ENCODE peak calls at places on chromosome 4, in six cellular contexts. One of them, this sample, is unnamed.

GRCh38 chr4:13084210-13084609 is 399.9 kb downstream of the RAB28 start:
- DNase-seq in adrenal gland: no peak
- DNase-seq in naive thymus-derived CD4-positive, alpha-beta T cell: no peak
- DNase-seq in cardiac fibroblast: no peak
- DNase-seq in body of pancreas: no peak
- DNase-seq in MV-4-11: no peak
- DNase-seq in this sample: no peak

GRCh38 chr4:173367946-173368345 is 2.8 kb upstream of the SAP30 start:
- DNase-seq in adrenal gland: no peak
- DNase-seq in cardiac fibroblast: peak; percentile 59
- DNase-seq in naive thymus-derived CD4-positive, alpha-beta T cell: no peak
- DNase-seq in body of pancreas: no peak
- DNase-seq in MV-4-11: peak; percentile 16
- DNase-seq in this sample: peak; percentile 35

GRCh38 chr4:102139932-102140331 is 205.3 kb downstream of the SLC39A8 start:
- DNase-seq in cardiac fibroblast: peak; percentile 14
- DNase-seq in body of pancreas: no peak
- DNase-seq in MV-4-11: no peak
- DNase-seq in adrenal gland: no peak
- DNase-seq in naive thymus-derived CD4-positive, alpha-beta T cell: no peak
- DNase-seq in this sample: no peak

GRCh38 chr4:120703908-120704307 is 218.6 kb downstream of the PRDM5 start:
- DNase-seq in cardiac fibroblast: peak; percentile 35
- DNase-seq in adrenal gland: no peak
- DNase-seq in body of pancreas: no peak
- DNase-seq in MV-4-11: peak; percentile 34
- DNase-seq in naive thymus-derived CD4-positive, alpha-beta T cell: no peak
- DNase-seq in this sample: no peak

GRCh38 chr4:185662030-185662778 is 126.9 kb upstream of the PDLIM3 start:
- DNase-seq in naive thymus-derived CD4-positive, alpha-beta T cell: no peak
- DNase-seq in adrenal gland: no peak
- DNase-seq in cardiac fibroblast: no peak
- DNase-seq in body of pancreas: no peak
- DNase-seq in MV-4-11: no peak
- DNase-seq in this sample: no peak

GRCh38 chr4:186698028-186698427 is 25.6 kb downstream of the FAT1 start:
- DNase-seq in MV-4-11: no peak
- DNase-seq in adrenal gland: peak; percentile 61
- DNase-seq in naive thymus-derived CD4-positive, alpha-beta T cell: no peak
- DNase-seq in body of pancreas: no peak
- DNase-seq in cardiac fibroblast: no peak
- DNase-seq in this sample: no peak

GRCh38 chr4:77177196-77177595 is 20.2 kb downstream of the CCNG2 start:
- DNase-seq in adrenal gland: no peak
- DNase-seq in MV-4-11: no peak
- DNase-seq in body of pancreas: no peak
- DNase-seq in cardiac fibroblast: no peak
- DNase-seq in naive thymus-derived CD4-positive, alpha-beta T cell: no peak
- DNase-seq in this sample: no peak

GRCh38 chr4:102519925-102520324 is 18.8 kb downstream of the NFKB1 start:
- DNase-seq in cardiac fibroblast: no peak
- DNase-seq in body of pancreas: no peak
- DNase-seq in adrenal gland: no peak
- DNase-seq in naive thymus-derived CD4-positive, alpha-beta T cell: no peak
- DNase-seq in MV-4-11: no peak
- DNase-seq in this sample: no peak

GRCh38 chr4:85489273-85489672 is 14.3 kb downstream of the ARHGAP24 start:
- DNase-seq in cardiac fibroblast: peak; percentile 35
- DNase-seq in MV-4-11: no peak
- DNase-seq in body of pancreas: no peak
- DNase-seq in adrenal gland: no peak
- DNase-seq in naive thymus-derived CD4-positive, alpha-beta T cell: no peak
- DNase-seq in this sample: peak; percentile 84

GRCh38 chr4:6608758-6609414 is 31.6 kb upstream of the MRFAP1 start:
- DNase-seq in adrenal gland: peak; percentile 92
- DNase-seq in body of pancreas: no peak
- DNase-seq in naive thymus-derived CD4-positive, alpha-beta T cell: no peak
- DNase-seq in cardiac fibroblast: no peak
- DNase-seq in MV-4-11: no peak
- DNase-seq in this sample: no peak

GRCh38 chr4:153521995-153522799 is 56.0 kb downstream of the TMEM131L start:
- DNase-seq in MV-4-11: no peak
- DNase-seq in adrenal gland: no peak
- DNase-seq in naive thymus-derived CD4-positive, alpha-beta T cell: peak; percentile 82
- DNase-seq in body of pancreas: no peak
- DNase-seq in cardiac fibroblast: no peak
- DNase-seq in this sample: no peak

GRCh38 chr4:45442466-45442865 is 681.4 kb downstream of the GABRG1 start:
- DNase-seq in adrenal gland: no peak
- DNase-seq in naive thymus-derived CD4-positive, alpha-beta T cell: no peak
- DNase-seq in MV-4-11: no peak
- DNase-seq in cardiac fibroblast: peak; percentile 1
- DNase-seq in body of pancreas: no peak
- DNase-seq in this sample: no peak

GRCh38 chr4:55706526-55706925 is 70.4 kb upstream of the NMU start:
- DNase-seq in adrenal gland: no peak
- DNase-seq in naive thymus-derived CD4-positive, alpha-beta T cell: no peak
- DNase-seq in MV-4-11: no peak
- DNase-seq in cardiac fibroblast: peak; percentile 53
- DNase-seq in body of pancreas: no peak
- DNase-seq in this sample: peak; percentile 30

GRCh38 chr4:151169223-151169622 is 69.8 kb downstream of the RPS3A start:
- DNase-seq in MV-4-11: no peak
- DNase-seq in naive thymus-derived CD4-positive, alpha-beta T cell: no peak
- DNase-seq in cardiac fibroblast: peak; percentile 95
- DNase-seq in body of pancreas: peak; percentile 22
- DNase-seq in adrenal gland: peak; percentile 40
- DNase-seq in this sample: peak; percentile 94

GRCh38 chr4:82293304-82293703 is 80.5 kb downstream of the HNRNPD start:
- DNase-seq in body of pancreas: no peak
- DNase-seq in naive thymus-derived CD4-positive, alpha-beta T cell: peak; percentile 32
- DNase-seq in cardiac fibroblast: no peak
- DNase-seq in MV-4-11: peak; percentile 88
- DNase-seq in adrenal gland: no peak
- DNase-seq in this sample: no peak

This sample was measured in EH.